ENCODE peak calls at places on chromosomes 7 and 10, in six cellular contexts. U is choroid plexus epithelial cell, F is transverse colon, M is lower lobe of right lung, W is AG09309, K is ovary. Q is an unnamed sample.
A peak's percentile ranks its signal among the peaks of the same experiment; 100 is the strongest.

GRCh38 chr10:84176351-84176750 is 2.8 kb downstream of the GPR15LG start:
- DNase-seq in U (no peak), F (no peak), M (no peak), W (no peak), K (no peak), Q (no peak)

GRCh38 chr10:1047937-1048336 is 982 bp downstream of the IDI1 start:
- DNase-seq in U (no peak), F (peak; percentile 36), M (no peak), W (no peak), K (no peak), Q (no peak)

GRCh38 chr10:46286991-46287693 is at the start of gene ANTXRL:
- DNase-seq in U (no peak), F (peak; percentile 7), M (no peak), W (no peak), K (peak; percentile 11), Q (no peak)

GRCh38 chr7:156993021-156993924 is 17.2 kb downstream of the MNX1 start:
- DNase-seq in U (peak; percentile 30), F (no peak), M (no peak), W (no peak), K (no peak), Q (no peak)

GRCh38 chr7:2880882-2881281 is 36.8 kb upstream of the GNA12 start:
- DNase-seq in U (no peak), F (no peak), M (no peak), W (no peak), K (peak; percentile 49), Q (no peak)

GRCh38 chr7:155257482-155258232 is 40.0 kb upstream of the INSIG1 start:
- DNase-seq in U (peak; percentile 69), F (peak; percentile 18), M (no peak), W (peak; percentile 80), K (peak; percentile 39), Q (no peak)

GRCh38 chr7:128203710-128204214 is 37.3 kb upstream of the LEP start:
- DNase-seq in U (peak; percentile 29), F (no peak), M (no peak), W (peak; percentile 11), K (no peak), Q (no peak)

GRCh38 chr10:46545861-46546590 is 10.4 kb downstream of the GPRIN2 start:
- DNase-seq in U (no peak), F (no peak), M (peak; percentile 40), W (no peak), K (no peak), Q (peak; percentile 54)

GRCh38 chr10:50554381-50554994 is 69.3 kb downstream of the SGMS1 start:
- DNase-seq in U (no peak), F (no peak), M (no peak), W (no peak), K (no peak), Q (no peak)

GRCh38 chr10:131094406-131095108 is 217.0 kb downstream of the TCERG1L start:
- DNase-seq in U (peak; percentile 33), F (no peak), M (peak; percentile 46), W (no peak), K (peak; percentile 86), Q (no peak)

GRCh38 chr7:142807855-142808460 is 37.2 kb downstream of the PRSS2 start:
- DNase-seq in U (peak; percentile 47), F (no peak), M (no peak), W (no peak), K (no peak), Q (no peak)

GRCh38 chr10:94108200-94108599 is 114.5 kb downstream of the PLCE1 start:
- DNase-seq in U (peak; percentile 82), F (no peak), M (no peak), W (peak; percentile 63), K (no peak), Q (no peak)

GRCh38 chr7:7668708-7669107 is 28.2 kb downstream of the UMAD1 start:
- DNase-seq in U (no peak), F (no peak), M (no peak), W (no peak), K (no peak), Q (no peak)

GRCh38 chr10:74977072-74977471 is 134.4 kb upstream of the SAMD8 start:
- DNase-seq in U (no peak), F (no peak), M (no peak), W (no peak), K (no peak), Q (no peak)

GRCh38 chr10:11045995-11046394 is 28.3 kb downstream of the CELF2 start:
- DNase-seq in U (no peak), F (no peak), M (no peak), W (no peak), K (peak; percentile 67), Q (no peak)

GRCh38 chr10:123674741-123675140 is 8.6 kb downstream of the GPR26 start:
- DNase-seq in U (no peak), F (no peak), M (no peak), W (no peak), K (no peak), Q (no peak)

GRCh38 chr7:81175291-81175942 is 256.6 kb upstream of the SEMA3C start:
- DNase-seq in U (no peak), F (no peak), M (no peak), W (no peak), K (no peak), Q (no peak)

GRCh38 chr7:84274029-84274638 is 79.5 kb upstream of the SEMA3A start:
- DNase-seq in U (peak; percentile 12), F (no peak), M (no peak), W (no peak), K (no peak), Q (no peak)

GRCh38 chr10:76248781-76249180 is 817.4 kb downstream of the LRMDA start:
- DNase-seq in U (no peak), F (no peak), M (no peak), W (no peak), K (no peak), Q (no peak)

GRCh38 chr10:87552248-87552914 is 47.7 kb downstream of the MINPP1 start:
- DNase-seq in U (peak; percentile 58), F (no peak), M (no peak), W (no peak), K (no peak), Q (no peak)

GRCh38 chr7:156999611-157000046 is 10.8 kb downstream of the MNX1 start:
- DNase-seq in U (no peak), F (peak; percentile 46), M (no peak), W (no peak), K (no peak), Q (peak; percentile 76)

GRCh38 chr7:66281678-66282593 is 76.8 kb downstream of the TPST1 start:
- DNase-seq in U (peak; percentile 95), F (no peak), M (no peak), W (peak; percentile 94), K (peak; percentile 28), Q (no peak)

GRCh38 chr7:116311816-116312471 is 101.6 kb downstream of the TES start:
- DNase-seq in U (no peak), F (no peak), M (no peak), W (no peak), K (no peak), Q (no peak)

GRCh38 chr7:65251851-65252620 is 121.6 kb upstream of the ZNF92 start:
- DNase-seq in U (peak; percentile 66), F (no peak), M (peak; percentile 78), W (no peak), K (no peak), Q (peak; percentile 77)

GRCh38 chr7:36986429-36987362 is 262.4 kb upstream of the AOAH start:
- DNase-seq in U (peak; percentile 64), F (peak; percentile 53), M (peak; percentile 66), W (no peak), K (peak; percentile 63), Q (peak; percentile 81)

GRCh38 chr10:124917168-124917938 is 24.6 kb upstream of the ZRANB1 start:
- DNase-seq in U (peak; percentile 63), F (peak; percentile 45), M (peak; percentile 56), W (no peak), K (peak; percentile 53), Q (peak; percentile 48)

GRCh38 chr7:140219672-140220520 is 43.1 kb upstream of the KDM7A start:
- DNase-seq in U (no peak), F (no peak), M (no peak), W (no peak), K (no peak), Q (no peak)

GRCh38 chr10:109899578-109900355 is 23.5 kb downstream of the XPNPEP1 start:
- DNase-seq in U (peak; percentile 59), F (no peak), M (no peak), W (no peak), K (peak; percentile 79), Q (no peak)

GRCh38 chr10:7945025-7945424 is 109.5 kb upstream of the GATA3 start:
- DNase-seq in U (no peak), F (no peak), M (no peak), W (no peak), K (no peak), Q (no peak)

GRCh38 chr10:79502561-79503309 is 9.6 kb upstream of the EIF5AL1 start:
- DNase-seq in U (peak; percentile 21), F (no peak), M (no peak), W (no peak), K (peak; percentile 47), Q (no peak)
- TF ChIP-seq CTCF in U (peak; percentile 59), F (peak; percentile 22), M (peak; percentile 38), W (peak; percentile 33), K (peak; percentile 48), Q (no peak)

GRCh38 chr10:71746344-71747037 is 26.8 kb downstream of the VSIR start:
- DNase-seq in U (no peak), F (peak; percentile 57), M (peak; percentile 71), W (no peak), K (no peak), Q (peak; percentile 48)
- TF ChIP-seq CTCF in U (no peak), F (no peak), M (peak; percentile 31), W (peak; percentile 7), K (no peak), Q (peak; percentile 26)

GRCh38 chr10:102713483-102713813 is 749 bp downstream of the ARL3 start:
- DNase-seq in U (no peak), F (no peak), M (no peak), W (no peak), K (no peak), Q (no peak)
- TF ChIP-seq CTCF in U (peak; percentile 54), F (no peak), M (no peak), W (no peak), K (no peak), Q (no peak)

DNA sequence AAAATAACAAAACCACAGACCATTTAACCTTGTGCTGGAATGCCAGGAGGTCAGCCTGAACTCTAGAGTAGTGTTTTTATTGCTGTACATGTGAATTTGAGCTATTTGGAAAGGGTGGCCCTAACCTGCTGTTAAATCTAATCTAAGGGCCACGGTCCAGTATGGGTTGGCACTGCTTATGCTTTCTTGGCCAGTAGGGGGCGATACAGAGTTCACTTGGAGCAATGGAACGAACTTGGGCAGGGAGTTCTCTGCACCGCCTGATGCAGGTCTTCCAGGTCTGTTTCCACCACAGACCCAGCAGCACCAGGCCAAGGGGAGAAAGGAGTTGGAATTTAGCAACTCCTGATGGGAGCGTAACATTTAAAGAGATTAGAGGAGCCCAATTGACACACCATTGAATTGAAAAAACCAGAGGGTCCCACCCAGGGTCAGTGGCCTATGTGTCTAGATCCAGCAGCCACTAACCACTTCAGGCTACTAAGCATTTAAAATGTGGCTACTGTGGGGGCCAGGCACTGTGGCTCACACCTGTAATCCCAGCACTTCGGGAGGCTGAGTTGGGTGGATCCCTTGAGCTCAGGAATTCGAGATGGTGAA is 75.7 kb upstream of the EFCAB10 start:
- DNase-seq in U (peak; percentile 28), F (peak; percentile 51), M (no peak), W (no peak), K (peak; percentile 47), Q (peak; percentile 72)
- TF ChIP-seq CTCF in U (peak; percentile 70), F (peak; percentile 76), M (peak; percentile 74), W (peak; percentile 62), K (peak; percentile 27), Q (peak; percentile 82)

Q was measured in GM20000.